ENCODE peak calls at places on chromosomes 6 and 20, in seven cellular contexts. X is PC-3, B is heart left ventricle, W is AG04449, A is GM12865, S is endothelial cell of umbilical vein, P is fibroblast of mammary gland. E is an unnamed sample.

GRCh38 chr6:10412165-10412947 is 2.5 kb downstream of the TFAP2A start:
- DNase-seq in A (peak; percentile 88), X (peak; percentile 84), S (no peak), W (no peak), B (no peak), P (no peak), E (peak; percentile 91)

GRCh38 chr6:148818939-148819575 is 72.2 kb downstream of the UST start:
- DNase-seq in X (peak; percentile 45), B (no peak), A (no peak), S (no peak), W (no peak), P (peak; percentile 55), E (no peak)

GRCh38 chr20:10666221-10667076 is 7.3 kb downstream of the JAG1 start:
- DNase-seq in W (no peak), X (no peak), A (no peak), S (peak; percentile 46), P (no peak), B (no peak), E (no peak)

GRCh38 chr6:133447924-133448323 is 206.8 kb downstream of the EYA4 start:
- DNase-seq in W (no peak), A (no peak), P (peak; percentile 49), X (no peak), B (no peak), S (no peak), E (no peak)

GRCh38 chr6:35089216-35089934 is 51.8 kb downstream of the TCP11 start:
- DNase-seq in B (no peak), X (no peak), P (no peak), S (no peak), A (no peak), W (no peak), E (no peak)

GRCh38 chr6:8619853-8620252 is 184.5 kb upstream of the SLC35B3 start:
- DNase-seq in S (no peak), P (no peak), A (peak; percentile 12), B (no peak), X (no peak), W (no peak), E (no peak)

GRCh38 chr6:11270030-11271027 is 37.9 kb upstream of the NEDD9 start:
- DNase-seq in W (no peak), B (peak; percentile 79), P (no peak), X (no peak), A (no peak), S (peak; percentile 11), E (no peak)

GRCh38 chr6:56480246-56480645 is 162.4 kb downstream of the DST start:
- DNase-seq in P (no peak), W (no peak), S (no peak), A (no peak), B (no peak), X (peak; percentile 34), E (no peak)

GRCh38 chr20:43968341-43968740 is 53.7 kb downstream of the TOX2 start:
- DNase-seq in A (no peak), B (no peak), S (no peak), W (no peak), X (no peak), P (no peak), E (no peak)

GRCh38 chr20:10404959-10405530 is 29.0 kb downstream of the MKKS start:
- DNase-seq in W (no peak), S (no peak), X (no peak), P (no peak), B (no peak), A (no peak), E (no peak)

GRCh38 chr20:32040142-32040953 is 11.7 kb upstream of the HCK start:
- DNase-seq in A (peak; percentile 55), B (peak; percentile 47), S (no peak), W (no peak), X (no peak), P (no peak), E (no peak)

GRCh38 chr20:62047666-62048345 is 17.9 kb downstream of the TAF4 start:
- DNase-seq in S (no peak), B (no peak), P (no peak), A (no peak), X (no peak), W (no peak), E (no peak)

GRCh38 chr20:45359406-45360148 is 3.4 kb upstream of the SYS1 start:
- DNase-seq in W (no peak), B (no peak), A (peak; percentile 25), X (no peak), S (peak; percentile 67), P (peak; percentile 72), E (no peak)

GRCh38 chr6:140979642-140980091 is 1153.1 kb upstream of the GJE1 start:
- DNase-seq in A (no peak), S (peak; percentile 98), W (peak; percentile 87), X (no peak), B (peak; percentile 31), P (peak; percentile 85), E (no peak)

GRCh38 chr6:129731396-129731795 is 21.4 kb upstream of the ARHGAP18 start:
- DNase-seq in S (no peak), A (no peak), B (no peak), X (no peak), W (no peak), P (no peak), E (no peak)

GRCh38 chr6:3813150-3813780 is 35.9 kb upstream of the FAM50B start:
- DNase-seq in X (peak; percentile 80), W (no peak), S (peak; percentile 95), P (no peak), B (peak; percentile 83), A (peak; percentile 54), E (no peak)

GRCh38 chr6:164106345-164106769 is 691.8 kb downstream of the QKI start:
- DNase-seq in W (no peak), A (peak; percentile 40), S (peak; percentile 31), X (peak; percentile 15), B (peak; percentile 86), P (peak; percentile 14), E (no peak)

GRCh38 chr6:44113396-44113795 is 13.9 kb downstream of the MRPL14 start:
- DNase-seq in S (no peak), A (no peak), W (no peak), B (no peak), P (no peak), X (no peak), E (no peak)
- TF ChIP-seq CTCF in S (peak; percentile 23), A (peak; percentile 13), W (peak; percentile 11), B (no peak), P (peak; percentile 25), X (peak; percentile 42), E (peak; percentile 17)

DNA sequence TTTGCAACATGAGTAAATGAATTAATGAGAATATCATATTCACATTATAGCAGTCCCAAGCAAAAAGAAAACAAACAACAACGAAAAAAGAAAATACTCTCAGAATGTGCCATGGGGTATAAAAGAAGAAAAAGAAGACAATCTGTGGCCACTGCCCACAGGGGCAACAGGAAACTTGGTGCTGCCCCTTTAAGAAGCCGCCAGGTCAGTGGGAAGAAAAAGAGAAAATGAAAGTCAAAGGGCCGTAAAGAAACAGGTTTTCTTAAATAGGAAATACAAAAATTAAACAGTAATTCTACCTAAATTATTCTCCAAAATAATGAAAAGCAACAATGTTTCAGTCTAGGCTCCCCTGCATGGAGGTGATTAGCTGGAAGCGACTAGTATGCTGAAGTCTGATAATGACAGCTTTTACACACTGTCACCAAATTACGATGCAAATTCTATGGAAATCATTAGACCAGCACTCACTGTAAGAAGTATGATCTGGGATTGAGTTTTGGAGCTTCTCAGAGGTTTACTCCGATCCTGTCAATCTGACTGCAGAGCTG is 23.6 kb downstream of the GMDS start:
- DNase-seq in B (no peak), X (no peak), P (no peak), A (peak; percentile 60), S (no peak), W (no peak), E (no peak)
- H3K4me3 ChIP-seq in B (peak overlapping the region; percentile 12), X (no peak overlapping the region), P (peak overlapping the region; percentile 37), A (peak overlapping the region; percentile 74), S (peak overlapping the region; percentile 49), W (no peak overlapping the region), E (no peak overlapping the region)

DNA sequence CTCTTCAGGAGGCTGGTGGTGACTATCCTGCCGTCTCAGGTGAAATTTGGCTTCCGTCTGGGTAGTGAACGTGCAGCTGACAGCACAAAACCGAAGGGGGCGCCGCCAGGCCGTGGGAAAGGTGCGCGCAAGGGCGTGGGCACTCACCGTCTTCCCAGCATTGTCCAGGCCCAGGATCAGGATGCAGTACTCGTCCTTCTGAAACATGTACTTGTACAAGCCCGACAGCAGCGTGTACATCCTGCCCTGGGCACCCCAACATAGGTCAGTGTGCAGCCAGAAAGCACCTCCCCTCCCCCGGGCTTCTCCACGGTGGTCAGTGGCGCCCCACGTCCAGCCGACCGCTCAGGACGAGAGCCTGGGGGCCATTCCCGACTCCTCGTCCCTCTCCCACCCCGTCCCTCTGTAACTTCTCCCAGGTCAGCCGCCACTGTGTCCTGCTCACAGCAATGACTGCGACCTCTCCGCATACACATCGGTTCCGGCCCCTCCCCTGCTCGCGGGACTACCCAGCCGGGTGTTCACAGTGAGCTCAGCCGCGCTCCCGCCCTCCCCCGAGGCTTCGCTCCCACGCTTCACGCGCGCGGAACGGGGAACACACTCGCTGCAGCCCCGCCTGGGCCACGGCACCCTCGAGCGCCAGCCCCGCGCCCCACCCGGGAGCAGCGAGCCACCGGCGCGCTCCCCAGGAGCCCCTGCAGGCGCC is 771 bp downstream of the ARFRP1 start:
- DNase-seq in W (no peak), B (peak; percentile 46), S (peak; percentile 39), A (peak; percentile 84), P (peak; percentile 46), X (peak; percentile 59), E (no peak)
- TF ChIP-seq CTCF in W (peak; percentile 24), B (peak; percentile 23), S (peak; percentile 24), A (peak; percentile 84), P (peak; percentile 10), X (peak; percentile 75), E (peak; percentile 27)

GRCh38 chr6:26578279-26578678 is 18.5 kb upstream of the ABT1 start:
- DNase-seq in W (no peak), A (no peak), P (no peak), B (no peak), X (no peak), S (no peak), E (no peak)

GRCh38 chr6:26577720-26578072 is 19.1 kb upstream of the ABT1 start:
- DNase-seq in X (no peak), A (no peak), B (no peak), W (no peak), P (no peak), S (no peak), E (no peak)

GRCh38 chr6:26575494-26575939 is 21.2 kb upstream of the ABT1 start:
- DNase-seq in S (peak; percentile 9), W (no peak), X (no peak), B (no peak), A (peak; percentile 70), P (peak; percentile 66), E (peak; percentile 67)

GRCh38 chr6:26576407-26576843 is 20.3 kb upstream of the ABT1 start:
- DNase-seq in X (no peak), B (no peak), S (peak; percentile 8), W (no peak), A (no peak), P (no peak), E (no peak)

DNA sequence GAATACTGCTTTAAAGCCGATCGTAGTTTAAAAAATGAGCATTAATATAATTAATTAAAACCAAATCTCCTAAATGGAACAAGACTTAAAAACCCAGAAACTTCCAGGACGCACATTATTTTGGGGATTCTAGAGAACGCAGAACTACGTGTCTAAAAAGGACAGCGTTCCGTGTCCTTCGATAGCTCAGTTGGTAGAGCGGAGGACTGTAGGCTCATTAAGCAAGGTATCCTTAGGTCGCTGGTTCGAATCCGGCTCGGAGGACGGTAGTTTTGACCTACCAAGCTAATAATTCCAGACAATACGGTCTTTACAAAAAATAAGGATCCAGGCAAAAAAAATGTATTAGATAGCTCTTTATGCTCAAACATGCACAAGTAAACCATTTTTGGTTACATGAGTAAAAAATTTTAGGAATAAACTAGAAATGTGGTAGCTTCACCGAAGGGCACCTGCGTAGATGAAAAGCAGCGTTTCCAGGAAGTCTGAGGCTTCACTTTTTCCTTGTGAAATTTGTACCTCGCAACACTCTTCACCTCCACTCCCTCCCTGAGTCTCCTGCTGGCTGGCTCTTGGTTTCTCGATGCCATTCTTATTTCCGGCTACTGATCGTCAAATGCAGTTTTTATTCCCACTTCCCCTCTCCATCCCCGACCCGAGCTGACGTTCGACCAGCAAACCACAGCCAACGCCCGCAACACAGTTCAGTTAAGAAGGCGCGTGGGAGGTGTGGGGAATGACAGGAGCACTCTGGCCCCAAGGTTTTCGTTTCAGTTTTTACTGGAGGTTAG is 19.6 kb upstream of the ABT1 start:
- DNase-seq in P (peak; percentile 91), B (no peak), S (peak; percentile 54), X (peak; percentile 34), A (peak; percentile 91), W (no peak), E (peak; percentile 88)
- H3K4me3 ChIP-seq in P (peak overlapping the region; percentile 57), B (no peak overlapping the region), S (peak overlapping the region; percentile 23), X (no peak overlapping the region), A (peak overlapping the region; percentile 69), W (peak overlapping the region; percentile 60), E (peak overlapping the region; percentile 56)